ENCODE peak calls at places on chromosomes 11 and 22, in ten cellular contexts. F is A549, L is H7, Q is LoVo, Z is NCI-H82, R is hepatic stellate cell, J is fibroblast of mammary gland, V is thoracic aorta, X is astrocyte of the hippocampus, C is RPMI7951. N is an unnamed sample.

GRCh38 chr11:44632466-44633123 is 67.1 kb downstream of the CD82 start:
- DNase-seq in C (peak; percentile 50), R (peak; percentile 54), J (peak; percentile 36), Z (peak; percentile 15), F (peak; percentile 56), L (peak; percentile 78), X (peak; percentile 32), V (no peak), Q (no peak), N (no peak)

GRCh38 chr22:48239461-48240164 is 1477.2 kb downstream of the TBC1D22A start:
- DNase-seq in F (no peak), Q (no peak), J (no peak), L (peak; percentile 55), Z (no peak), C (no peak), V (no peak), X (no peak), R (no peak), N (no peak)

GRCh38 chr22:39699631-39700348 is 129.2 kb downstream of the CACNA1I start:
- DNase-seq in L (no peak), Q (no peak), F (no peak), V (no peak), R (no peak), X (no peak), Z (no peak), J (no peak), C (no peak), N (no peak)

GRCh38 chr22:26671317-26672059 is 14.1 kb downstream of the MIAT start:
- DNase-seq in L (peak; percentile 44), X (no peak), J (no peak), C (peak; percentile 41), F (no peak), Q (no peak), Z (no peak), R (no peak), V (no peak), N (no peak)

GRCh38 chr22:42994917-42995562 is 19.9 kb downstream of the PACSIN2 start:
- DNase-seq in F (peak; percentile 95), V (peak; percentile 60), C (peak; percentile 83), Z (no peak), L (no peak), X (peak; percentile 88), Q (peak; percentile 48), J (peak; percentile 95), R (peak; percentile 81), N (peak; percentile 88)

GRCh38 chr11:16960250-16960649 is 54.0 kb downstream of the PLEKHA7 start:
- DNase-seq in F (no peak), L (no peak), C (no peak), Z (no peak), V (no peak), Q (no peak), R (no peak), X (no peak), J (no peak), N (no peak)

GRCh38 chr11:6233984-6234313 is 487 bp downstream of the FHIP1B start:
- DNase-seq in Z (no peak), V (no peak), L (no peak), F (no peak), R (no peak), X (no peak), C (no peak), Q (no peak), J (no peak), N (no peak)

GRCh38 chr11:84249344-84250135 is 963.4 kb upstream of the CCDC90B start:
- DNase-seq in V (no peak), C (no peak), L (no peak), F (no peak), J (peak; percentile 49), Q (no peak), X (no peak), Z (no peak), R (no peak), N (no peak)

GRCh38 chr11:77207019-77207485 is 79.0 kb downstream of the MYO7A start:
- DNase-seq in F (no peak), R (no peak), X (no peak), L (peak; percentile 34), C (no peak), J (no peak), Z (no peak), Q (no peak), V (no peak), N (no peak)

GRCh38 chr22:39960791-39961746 is 872 bp downstream of the TMA7B start:
- DNase-seq in Q (no peak), V (no peak), Z (no peak), J (peak; percentile 97), C (peak; percentile 98), L (no peak), F (no peak), X (peak; percentile 78), R (peak; percentile 80), N (peak; percentile 95)

GRCh38 chr22:23503142-23503541 is 76.9 kb downstream of the IGLL1 start:
- DNase-seq in C (no peak), V (no peak), L (peak; percentile 18), F (no peak), Z (no peak), J (no peak), Q (no peak), X (no peak), R (no peak), N (no peak)

GRCh38 chr11:47160753-47161133 is 15.9 kb downstream of the ARFGAP2 start:
- DNase-seq in X (no peak), F (no peak), Q (no peak), V (no peak), R (no peak), L (no peak), J (no peak), C (no peak), Z (no peak), N (no peak)

N was measured in EL.